ENCODE peak calls at places on chromosomes 4 and X, in ten cellular contexts. V is stimulated activated CD8-positive, alpha-beta memory T cell treated with anti-CD3 and anti-CD28 coated beads, Interleukin-4, amount 100 ng/mL, for 4 hours; H is adipocyte; S is activated T-cell treated with anti-CD3 and anti-CD28 coated beads for 48 hours; U is Ammon's horn; X is SW480; O is T-cell; M is HEK293T; K is SK-N-SH; N is B cell. C is an unnamed sample.
A peak's percentile ranks its signal among the peaks of the same experiment; 100 is the strongest.

GRCh38 chrX:9160698-9161329 is 126.9 kb upstream of the FAM9B start:
- DNase-seq in S (no peak), O (no peak), V (no peak), H (no peak), K (no peak), U (no peak), X (no peak), M (no peak), N (no peak), C (no peak)

GRCh38 chrX:154607370-154607769 is 11.7 kb downstream of the CTAG1B start:
- DNase-seq in X (no peak), N (no peak), V (no peak), K (no peak), M (no peak), H (no peak), U (no peak), S (no peak), O (no peak), C (no peak)

GRCh38 chrX:70029790-70030189 is 19.9 kb downstream of the AWAT2 start:
- DNase-seq in M (no peak), O (no peak), U (no peak), V (no peak), K (no peak), X (no peak), S (no peak), N (no peak), H (no peak), C (no peak)

GRCh38 chrX:150790021-150790420 is 96.8 kb downstream of the MTMR1 start:
- DNase-seq in V (no peak), O (no peak), H (no peak), S (no peak), X (no peak), M (no peak), U (no peak), N (no peak), K (no peak), C (no peak)

GRCh38 chr4:41204400-41204978 is 9.9 kb downstream of the APBB2 start:
- DNase-seq in N (no peak), H (peak; percentile 59), K (no peak), V (no peak), O (no peak), M (no peak), S (no peak), U (no peak), X (peak; percentile 27), C (no peak)

GRCh38 chr4:147594107-147594506 is 23.1 kb upstream of the TMEM184C start:
- DNase-seq in V (no peak), O (no peak), K (no peak), U (no peak), S (no peak), H (no peak), X (no peak), M (no peak), N (no peak), C (no peak)

GRCh38 chr4:122716825-122717448 is 15.6 kb upstream of the BBS12 start:
- DNase-seq in N (peak; percentile 63), X (peak; percentile 54), K (peak; percentile 67), O (peak; percentile 67), M (peak; percentile 63), H (peak; percentile 91), S (peak; percentile 63), V (no peak), U (peak; percentile 79), C (peak; percentile 19)

GRCh38 chr4:6885953-6886557 is 23.6 kb upstream of the TBC1D14 start:
- DNase-seq in O (no peak), K (no peak), M (no peak), H (peak; percentile 60), N (no peak), V (no peak), S (no peak), X (peak; percentile 69), U (peak; percentile 94), C (peak; percentile 77)

GRCh38 chr4:622071-622995 is 3.0 kb upstream of the PDE6B start:
- DNase-seq in M (no peak), O (no peak), H (no peak), S (no peak), V (no peak), U (no peak), X (no peak), N (no peak), K (no peak), C (no peak)

GRCh38 chrX:134712272-134712671 is 54.0 kb upstream of the PLAC1 start:
- DNase-seq in U (no peak), M (no peak), S (no peak), N (no peak), X (no peak), H (no peak), O (no peak), V (no peak), K (no peak), C (no peak)

GRCh38 chr4:30743897-30744296 is 23.7 kb downstream of the PCDH7 start:
- DNase-seq in K (no peak), X (no peak), V (no peak), M (no peak), H (no peak), S (no peak), U (no peak), N (no peak), O (no peak), C (no peak)

GRCh38 chr4:63788271-63788670 is 621.0 kb downstream of the TECRL start:
- DNase-seq in V (no peak), N (no peak), S (no peak), O (no peak), U (no peak), H (no peak), X (no peak), M (no peak), K (no peak), C (no peak)

GRCh38 chr4:141036786-141037185 is 96.5 kb downstream of the RNF150 start:
- DNase-seq in K (no peak), H (peak; percentile 75), O (no peak), X (no peak), S (no peak), N (no peak), V (no peak), U (no peak), M (no peak), C (no peak)

GRCh38 chr4:89712141-89712540 is 124.8 kb downstream of the SNCA start:
- DNase-seq in N (no peak), U (no peak), X (no peak), O (no peak), V (no peak), M (no peak), S (no peak), H (peak; percentile 81), K (peak; percentile 20), C (no peak)

C was measured in cerebellum.